ENCODE peak calls at places on chromosomes 5 and 9, in six cellular contexts. O is astrocyte, J is MM.1S, T is Panc1, X is PC-9, E is HepG2. G is an unnamed sample.

GRCh38 chr5:177438468-177438867 is 8.1 kb upstream of the PRR7 start:
- DNase-seq in O (no peak), J (no peak), T (no peak), X (no peak), E (no peak), G (no peak)

GRCh38 chr5:15522141-15522540 is 22.2 kb downstream of the FBXL7 start:
- DNase-seq in O (no peak), J (no peak), T (no peak), X (no peak), E (no peak), G (no peak)

GRCh38 chr9:91849694-91850093 is 100.3 kb downstream of the ROR2 start:
- DNase-seq in O (no peak), J (no peak), T (no peak), X (no peak), E (no peak), G (no peak)

GRCh38 chr5:167147879-167148278 is 1143.6 kb upstream of the WWC1 start:
- DNase-seq in O (no peak), J (no peak), T (no peak), X (no peak), E (no peak), G (no peak)

GRCh38 chr9:121975801-121976277 is 117.3 kb downstream of the TTLL11 start:
- DNase-seq in O (peak), J (no peak), T (no peak), X (no peak), E (peak), G (no peak)

GRCh38 chr5:134592141-134592746 is 40.4 kb downstream of the SAR1B start:
- DNase-seq in O (peak), J (peak), T (no peak), X (peak), E (no peak), G (peak)

GRCh38 chr9:38621434-38622082 is 1.2 kb upstream of the ANKRD18A start:
- DNase-seq in O (no peak), J (peak), T (no peak), X (peak), E (peak), G (no peak)

GRCh38 chr9:138010274-138010800 is 132.8 kb downstream of the CACNA1B start:
- DNase-seq in O (no peak), J (no peak), T (no peak), X (no peak), E (no peak), G (no peak)

GRCh38 chr9:70987986-70988385 is 133.4 kb downstream of the TRPM3 start:
- DNase-seq in O (peak), J (no peak), T (no peak), X (no peak), E (no peak), G (peak)

GRCh38 chr9:123131258-123131657 is 97.8 kb downstream of the GPR21 start:
- DNase-seq in O (peak), J (no peak), T (no peak), X (no peak), E (peak), G (peak)

GRCh38 chr5:53008751-53009150 is 19.6 kb downstream of the ITGA2 start:
- DNase-seq in O (no peak), J (no peak), T (no peak), X (no peak), E (no peak), G (no peak)

GRCh38 chr5:134003957-134004625 is 684 bp downstream of the VDAC1 start:
- DNase-seq in O (peak), J (peak), T (no peak), X (no peak), E (no peak), G (peak)

GRCh38 chr5:149831492-149831891 is 101.4 kb downstream of the PPARGC1B start:
- DNase-seq in O (no peak), J (no peak), T (no peak), X (peak), E (no peak), G (peak)

GRCh38 chr9:131807131-131807990 is 67.5 kb upstream of the RAPGEF1 start:
- DNase-seq in O (no peak), J (no peak), T (no peak), X (no peak), E (no peak), G (no peak)

GRCh38 chr9:71697882-71698281 is 70.4 kb downstream of the CEMIP2 start:
- DNase-seq in O (no peak), J (no peak), T (no peak), X (no peak), E (no peak), G (no peak)

GRCh38 chr5:157143127-157143959 is 678 bp upstream of the MED7 start:
- DNase-seq in O (no peak), J (peak), T (peak), X (peak), E (no peak), G (peak)

GRCh38 chr5:137728048-137728447 is 7.8 kb downstream of the KLHL3 start:
- DNase-seq in O (no peak), J (no peak), T (no peak), X (no peak), E (no peak), G (no peak)

GRCh38 chr5:16791036-16791705 is 144.9 kb downstream of the MYO10 start:
- DNase-seq in O (peak), J (peak), T (peak), X (peak), E (peak), G (peak)

GRCh38 chr9:105116047-105116868 is 128.2 kb upstream of the SLC44A1 start:
- DNase-seq in O (no peak), J (no peak), T (no peak), X (no peak), E (no peak), G (no peak)

GRCh38 chr9:77016111-77016525 is 3.3 kb upstream of the FOXB2 start:
- DNase-seq in O (no peak), J (no peak), T (no peak), X (no peak), E (no peak), G (no peak)

GRCh38 chr5:37668524-37669047 is 171.3 kb downstream of the GDNF start:
- DNase-seq in O (peak), J (no peak), T (peak), X (peak), E (peak), G (peak)

GRCh38 chr5:158979749-158980521 is 119.8 kb downstream of the EBF1 start:
- DNase-seq in O (peak), J (no peak), T (no peak), X (no peak), E (no peak), G (peak)

GRCh38 chr5:173984218-173984617 is 4.8 kb upstream of the C5orf47 start:
- DNase-seq in O (no peak), J (no peak), T (no peak), X (no peak), E (peak), G (peak)

GRCh38 chr9:16721972-16722371 is 148.5 kb downstream of the BNC2 start:
- DNase-seq in O (peak), J (no peak), T (no peak), X (no peak), E (no peak), G (peak)
- TF ChIP-seq CTCF in O (no peak), J (no peak), T (no peak), X (no peak), E (no peak), G (no peak)

DNA sequence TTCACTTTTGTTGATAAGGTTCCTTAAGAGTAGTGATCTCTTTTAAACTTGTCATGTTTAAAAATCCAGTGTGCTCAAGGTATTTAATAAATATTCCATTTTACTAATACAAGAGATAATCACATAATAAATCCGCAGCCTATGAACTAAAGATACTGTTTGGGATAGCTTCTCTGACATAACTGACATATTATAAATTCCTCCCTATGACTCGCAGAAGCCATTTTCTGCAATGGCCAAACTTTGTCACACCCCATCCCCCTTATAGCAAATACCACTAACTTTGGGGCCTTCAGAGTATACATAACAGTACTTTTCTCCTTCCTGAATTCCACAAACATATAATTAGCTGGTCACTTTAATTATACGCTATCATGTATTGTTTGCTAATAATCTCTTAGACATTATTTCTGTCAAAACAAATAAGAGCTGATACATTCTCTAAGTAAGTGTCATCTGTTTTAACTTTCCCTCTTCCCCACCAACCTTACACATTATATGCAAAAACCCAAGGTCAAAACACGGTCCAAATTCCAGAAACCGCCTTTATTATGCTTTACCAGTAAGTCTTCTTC is 1.1 kb downstream of the TMEM267 start:
- DNase-seq in O (peak), J (no peak), T (no peak), X (no peak), E (peak), G (peak)
- H3K4me3 ChIP-seq in O (peak), J (peak), T (peak), X (peak), E (peak), G (peak)

GRCh38 chr9:134168731-134169130 is 4.4 kb upstream of the RNU6ATAC start:
- DNase-seq in O (no peak), J (no peak), T (no peak), X (no peak), E (peak), G (no peak)
- TF ChIP-seq CTCF in O (peak), J (peak), T (peak), X (no peak), E (peak), G (peak)

DNA sequence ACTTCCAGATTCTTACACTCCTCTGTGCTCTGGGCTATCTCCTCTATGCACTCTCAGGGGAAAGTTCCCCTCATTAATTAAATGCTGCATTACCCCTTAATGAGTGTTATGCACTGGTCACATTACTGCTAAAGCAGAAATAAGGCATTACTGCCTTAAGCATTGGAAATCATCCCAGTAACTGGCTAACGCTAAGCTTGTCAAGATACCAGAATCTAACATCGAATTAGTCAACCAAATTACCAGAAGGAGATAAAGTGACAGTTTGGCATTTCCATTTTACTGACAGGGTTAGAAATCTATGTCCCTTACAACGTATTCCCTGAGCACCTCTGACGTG is 69.5 kb upstream of the FAM169A start:
- DNase-seq in O (no peak), J (no peak), T (no peak), X (no peak), E (no peak), G (no peak)
- H3K4me3 ChIP-seq in O (no peak), J (no peak), T (no peak), X (no peak), E (no peak), G (no peak)

GRCh38 chr5:143648696-143649095 is 163.3 kb upstream of the HMHB1 start:
- DNase-seq in O (no peak), J (no peak), T (no peak), X (no peak), E (no peak), G (no peak)
- TF ChIP-seq CTCF in O (no peak), J (peak), T (peak), X (no peak), E (peak), G (no peak)

G was measured in fibroblast of the aortic adventitia.